ENCODE peak calls at places on chromosome 9, in five cellular contexts. One of them, this sample, is unnamed.

GRCh38 chr9:81871695-81872094 is 56.5 kb upstream of the SPATA31D4 start:
- DNase-seq in H1: no peak
- DNase-seq in HepG2: no peak
- DNase-seq in A549: peak; percentile 44
- DNase-seq in K562: no peak
- DNase-seq in this sample: peak; percentile 45

GRCh38 chr9:16627967-16628366 is 242.5 kb downstream of the BNC2 start:
- DNase-seq in HepG2: no peak
- DNase-seq in H1: no peak
- DNase-seq in K562: no peak
- DNase-seq in A549: no peak
- DNase-seq in this sample: peak; percentile 92

GRCh38 chr9:78958887-78959286 is 612.9 kb upstream of the TLE4 start:
- DNase-seq in K562: peak; percentile 0
- DNase-seq in HepG2: no peak
- DNase-seq in H1: no peak
- DNase-seq in A549: peak; percentile 58
- DNase-seq in this sample: no peak

GRCh38 chr9:92966518-92966800 is 19.1 kb downstream of the FGD3 start:
- DNase-seq in K562: no peak
- DNase-seq in H1: no peak
- DNase-seq in HepG2: no peak
- DNase-seq in A549: no peak
- DNase-seq in this sample: no peak

GRCh38 chr9:447230-448025 is 232.8 kb downstream of the DOCK8 start:
- DNase-seq in HepG2: no peak
- DNase-seq in A549: peak; percentile 75
- DNase-seq in K562: peak; percentile 24
- DNase-seq in H1: no peak
- DNase-seq in this sample: no peak

GRCh38 chr9:93346240-93347112 is 105.0 kb upstream of the FAM120A start:
- DNase-seq in HepG2: no peak
- DNase-seq in K562: no peak
- DNase-seq in A549: no peak
- DNase-seq in H1: no peak
- DNase-seq in this sample: no peak

GRCh38 chr9:93654351-93654961 is 78.1 kb downstream of the PHF2 start:
- DNase-seq in HepG2: no peak
- DNase-seq in K562: no peak
- DNase-seq in A549: no peak
- DNase-seq in H1: no peak
- DNase-seq in this sample: no peak

GRCh38 chr9:8382266-8382665 is 582.7 kb upstream of the DMAC1 start:
- DNase-seq in H1: no peak
- DNase-seq in HepG2: no peak
- DNase-seq in K562: no peak
- DNase-seq in A549: no peak
- DNase-seq in this sample: no peak

GRCh38 chr9:96782241-96782640 is 4.4 kb upstream of the ZNF510 start:
- DNase-seq in H1: no peak
- DNase-seq in HepG2: no peak
- DNase-seq in K562: no peak
- DNase-seq in A549: no peak
- DNase-seq in this sample: no peak

GRCh38 chr9:125203259-125203658 is 2.9 kb downstream of the RABEPK start:
- DNase-seq in K562: no peak
- DNase-seq in HepG2: peak; percentile 40
- DNase-seq in H1: no peak
- DNase-seq in A549: peak; percentile 15
- DNase-seq in this sample: no peak

GRCh38 chr9:114385412-114386181 is 2.2 kb downstream of the AKNA start:
- DNase-seq in HepG2: peak; percentile 54
- DNase-seq in K562: no peak
- DNase-seq in H1: no peak
- DNase-seq in A549: peak; percentile 24
- DNase-seq in this sample: peak; percentile 66

GRCh38 chr9:34124103-34124502 is 2.4 kb downstream of the DCAF12 start:
- DNase-seq in HepG2: no peak
- DNase-seq in A549: no peak
- DNase-seq in K562: peak; percentile 54
- DNase-seq in H1: no peak
- DNase-seq in this sample: no peak

GRCh38 chr9:78777747-78778146 is 480.8 kb downstream of the PSAT1 start:
- DNase-seq in K562: no peak
- DNase-seq in H1: no peak
- DNase-seq in A549: no peak
- DNase-seq in HepG2: no peak
- DNase-seq in this sample: no peak

GRCh38 chr9:70683841-70684240 is 269.4 kb upstream of the KLF9 start:
- DNase-seq in K562: no peak
- DNase-seq in H1: no peak
- DNase-seq in A549: no peak
- DNase-seq in HepG2: no peak
- DNase-seq in this sample: no peak

GRCh38 chr9:25562101-25562500 is 116.1 kb downstream of the TUSC1 start:
- DNase-seq in H1: no peak
- DNase-seq in A549: no peak
- DNase-seq in HepG2: no peak
- DNase-seq in K562: no peak
- DNase-seq in this sample: no peak

GRCh38 chr9:37324261-37324683 is 98.2 kb upstream of the GRHPR start:
- DNase-seq in HepG2: no peak
- DNase-seq in K562: no peak
- DNase-seq in H1: no peak
- DNase-seq in A549: no peak
- DNase-seq in this sample: no peak

GRCh38 chr9:108484468-108484867 is 371.3 kb downstream of the ACTL7B start:
- DNase-seq in A549: no peak
- DNase-seq in HepG2: no peak
- DNase-seq in K562: no peak
- DNase-seq in H1: no peak
- DNase-seq in this sample: no peak

GRCh38 chr9:36486454-36486932 is 86.2 kb upstream of the MELK start:
- DNase-seq in A549: no peak
- DNase-seq in K562: peak; percentile 36
- DNase-seq in H1: no peak
- DNase-seq in HepG2: no peak
- DNase-seq in this sample: peak; percentile 46

GRCh38 chr9:78363221-78363620 is 66.3 kb downstream of the PSAT1 start:
- DNase-seq in HepG2: no peak
- DNase-seq in H1: no peak
- DNase-seq in A549: no peak
- DNase-seq in K562: no peak
- DNase-seq in this sample: no peak

GRCh38 chr9:34633851-34634550 is 3.6 kb downstream of the SIGMAR1 start:
- DNase-seq in HepG2: peak; percentile 56
- DNase-seq in H1: no peak
- DNase-seq in K562: peak; percentile 75
- DNase-seq in A549: peak; percentile 69
- DNase-seq in this sample: peak; percentile 64

GRCh38 chr9:23672121-23672520 is 153.9 kb downstream of the ELAVL2 start:
- DNase-seq in HepG2: no peak
- DNase-seq in A549: no peak
- DNase-seq in K562: no peak
- DNase-seq in H1: no peak
- DNase-seq in this sample: no peak

GRCh38 chr9:6467006-6467625 is 54.1 kb downstream of the UHRF2 start:
- DNase-seq in HepG2: no peak
- DNase-seq in H1: no peak
- DNase-seq in K562: no peak
- DNase-seq in A549: no peak
- DNase-seq in this sample: peak; percentile 20

GRCh38 chr9:81868145-81868544 is 60.1 kb upstream of the SPATA31D4 start:
- DNase-seq in H1: no peak
- DNase-seq in A549: no peak
- DNase-seq in HepG2: no peak
- DNase-seq in K562: no peak
- DNase-seq in this sample: no peak

GRCh38 chr9:110638381-110638954 is 30.1 kb upstream of the MUSK start:
- DNase-seq in HepG2: no peak
- DNase-seq in A549: peak; percentile 31
- DNase-seq in K562: no peak
- DNase-seq in H1: no peak
- DNase-seq in this sample: peak; percentile 50

GRCh38 chr9:37911271-37911681 is 7.3 kb upstream of the SLC25A51 start:
- DNase-seq in H1: no peak
- DNase-seq in K562: no peak
- DNase-seq in HepG2: no peak
- DNase-seq in A549: no peak
- DNase-seq in this sample: no peak

GRCh38 chr9:74773886-74774479 is 113.7 kb downstream of the TRPM6 start:
- DNase-seq in H1: peak; percentile 19
- DNase-seq in A549: peak; percentile 81
- DNase-seq in K562: peak; percentile 76
- DNase-seq in HepG2: peak; percentile 63
- DNase-seq in this sample: peak; percentile 76

GRCh38 chr9:22446950-22447606 is 454 bp downstream of the DMRTA1 start:
- DNase-seq in A549: peak; percentile 83
- DNase-seq in K562: no peak
- DNase-seq in H1: peak; percentile 46
- DNase-seq in HepG2: no peak
- DNase-seq in this sample: peak; percentile 72

GRCh38 chr9:137074657-137075274 is 2.6 kb upstream of the UAP1L1 start:
- DNase-seq in HepG2: no peak
- DNase-seq in H1: no peak
- DNase-seq in K562: peak; percentile 30
- DNase-seq in A549: no peak
- DNase-seq in this sample: no peak

GRCh38 chr9:137075275-137075775 is 2.0 kb upstream of the UAP1L1 start:
- DNase-seq in H1: no peak
- DNase-seq in K562: peak; percentile 43
- DNase-seq in A549: no peak
- DNase-seq in HepG2: no peak
- DNase-seq in this sample: no peak

GRCh38 chr9:137071282-137071681 is 925 bp upstream of the SAPCD2 start:
- DNase-seq in H1: no peak
- DNase-seq in A549: no peak
- DNase-seq in HepG2: no peak
- DNase-seq in K562: no peak
- DNase-seq in this sample: no peak

GRCh38 chr9:137076636-137077009 is 694 bp upstream of the UAP1L1 start:
- DNase-seq in HepG2: no peak
- DNase-seq in A549: no peak
- DNase-seq in H1: no peak
- DNase-seq in K562: no peak
- DNase-seq in this sample: no peak

GRCh38 chr9:137073992-137074399 is 3.3 kb upstream of the UAP1L1 start:
- DNase-seq in A549: no peak
- DNase-seq in K562: no peak
- DNase-seq in HepG2: peak; percentile 58
- DNase-seq in H1: no peak
- DNase-seq in this sample: no peak
- TF ChIP-seq POLR2A in A549: no peak
- TF ChIP-seq POLR2A in K562: no peak
- TF ChIP-seq POLR2A in HepG2: no peak
- TF ChIP-seq POLR2A in H1: no peak
- TF ChIP-seq POLR2A in this sample: no peak

DNA sequence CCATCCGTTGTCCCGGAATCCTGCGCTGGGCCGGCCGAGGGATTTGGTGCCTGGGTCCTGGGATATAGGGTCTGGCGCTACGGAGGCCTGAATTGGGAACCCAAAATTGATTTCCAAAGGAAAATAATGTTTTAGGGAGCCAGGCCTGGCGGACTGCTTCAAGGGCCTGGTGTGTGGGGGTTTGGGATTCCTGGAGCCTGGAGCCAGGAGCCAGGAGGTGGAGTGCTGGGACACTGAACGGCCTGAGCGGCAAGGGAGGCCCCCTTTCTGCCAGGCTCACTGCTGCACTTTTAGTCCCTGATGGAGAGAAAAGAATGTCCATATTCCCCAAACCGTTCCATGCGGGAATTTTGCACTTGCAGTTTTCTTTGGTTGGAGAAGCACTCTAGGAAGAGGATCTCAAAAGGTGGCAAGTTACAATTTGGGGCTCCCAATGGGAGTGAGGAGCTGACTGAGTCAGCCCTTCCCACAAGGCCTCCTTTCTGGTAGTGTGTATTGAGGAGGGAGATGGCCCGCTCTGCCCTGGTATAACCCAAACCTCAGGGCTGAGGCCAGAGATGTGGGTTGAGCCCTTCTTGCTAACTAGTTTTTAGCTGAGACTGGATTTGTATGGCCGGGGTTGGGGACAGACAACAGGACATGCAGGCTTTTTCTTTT is 2.2 kb downstream of the LMX1B start:
- DNase-seq in H1: no peak
- DNase-seq in A549: no peak
- DNase-seq in HepG2: no peak
- DNase-seq in K562: no peak
- DNase-seq in this sample: no peak
- H3K4me3 ChIP-seq in H1: peak overlapping the region; percentile 53
- H3K4me3 ChIP-seq in A549: no peak overlapping the region
- H3K4me3 ChIP-seq in HepG2: no peak overlapping the region
- H3K4me3 ChIP-seq in K562: no peak overlapping the region
- H3K4me3 ChIP-seq in this sample: no peak overlapping the region

GRCh38 chr9:95508242-95508967 is 8.4 kb downstream of the PTCH1 start:
- DNase-seq in H1: no peak
- DNase-seq in A549: peak; percentile 25
- DNase-seq in HepG2: no peak
- DNase-seq in K562: peak; percentile 42
- DNase-seq in this sample: peak; percentile 23

GRCh38 chr9:95506438-95506691 is 10.4 kb downstream of the PTCH1 start:
- DNase-seq in A549: peak; percentile 36
- DNase-seq in K562: peak; percentile 66
- DNase-seq in H1: no peak
- DNase-seq in HepG2: peak; percentile 25
- DNase-seq in this sample: no peak

GRCh38 chr9:95505676-95506437 is 10.9 kb downstream of the PTCH1 start:
- DNase-seq in A549: peak; percentile 31
- DNase-seq in H1: no peak
- DNase-seq in HepG2: peak; percentile 70
- DNase-seq in K562: peak; percentile 84
- DNase-seq in this sample: peak; percentile 59

GRCh38 chr9:95507456-95508241 is 9.1 kb downstream of the PTCH1 start:
- DNase-seq in A549: peak; percentile 86
- DNase-seq in K562: peak; percentile 70
- DNase-seq in HepG2: peak; percentile 39
- DNase-seq in H1: no peak
- DNase-seq in this sample: peak; percentile 76

GRCh38 chr9:95506692-95507455 is 9.9 kb downstream of the PTCH1 start:
- DNase-seq in H1: no peak
- DNase-seq in A549: peak; percentile 65
- DNase-seq in HepG2: peak; percentile 47
- DNase-seq in K562: peak; percentile 63
- DNase-seq in this sample: peak; percentile 71
- TF ChIP-seq JUN in H1: no peak
- TF ChIP-seq JUN in A549: no peak
- TF ChIP-seq JUN in HepG2: no peak
- TF ChIP-seq JUN in K562: no peak
- TF ChIP-seq JUN in this sample: no peak

DNA sequence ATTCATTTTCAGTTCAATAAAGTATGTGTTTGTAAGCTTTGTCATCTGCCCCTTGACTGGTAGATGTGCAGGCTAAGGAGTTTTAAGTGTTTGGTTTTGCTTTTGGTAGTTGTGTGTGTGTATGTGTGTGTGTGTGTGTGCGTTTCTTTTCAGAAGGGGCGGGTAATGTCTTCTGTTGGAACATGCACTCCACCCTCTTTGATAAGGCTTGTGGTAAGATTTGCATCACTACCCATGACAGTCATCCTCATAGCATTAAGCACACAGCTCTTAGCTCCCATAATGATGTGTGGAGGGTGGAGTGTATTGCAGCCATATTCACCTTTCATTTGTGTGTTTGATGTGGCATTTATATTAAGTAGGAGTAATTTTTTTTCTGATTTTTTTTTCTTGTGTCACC is 92.0 kb upstream of the FSD1L start:
- DNase-seq in H1: no peak
- DNase-seq in K562: peak; percentile 2
- DNase-seq in HepG2: no peak
- DNase-seq in A549: peak; percentile 6
- DNase-seq in this sample: no peak
- TF ChIP-seq POLR2A in H1: no peak
- TF ChIP-seq POLR2A in K562: no peak
- TF ChIP-seq POLR2A in HepG2: no peak
- TF ChIP-seq POLR2A in A549: no peak
- TF ChIP-seq POLR2A in this sample: no peak

This sample was measured in endothelial cell of umbilical vein.